ENCODE peak calls at places on chromosomes 3 and 15, in nine cellular contexts. One of them, this sample, is unnamed.

GRCh38 chr15:37695719-37696118 is 238.7 kb upstream of the TMCO5A start:
- DNase-seq in HepG2: no peak
- DNase-seq in breast epithelium: no peak
- DNase-seq in sigmoid colon: no peak
- DNase-seq in H1: no peak
- DNase-seq in Panc1: no peak
- DNase-seq in spleen: no peak
- DNase-seq in SK-N-SH: no peak
- DNase-seq in HCT116: no peak
- DNase-seq in this sample: no peak

GRCh38 chr3:177464392-177465225 is 267.3 kb upstream of the TBL1XR1 start:
- DNase-seq in HepG2: no peak
- DNase-seq in breast epithelium: no peak
- DNase-seq in sigmoid colon: no peak
- DNase-seq in H1: no peak
- DNase-seq in Panc1: no peak
- DNase-seq in spleen: no peak
- DNase-seq in HCT116: no peak
- DNase-seq in SK-N-SH: no peak
- DNase-seq in this sample: no peak

GRCh38 chr3:196219194-196219969 is 3.0 kb downstream of the SLC51A start:
- DNase-seq in H1: no peak
- DNase-seq in spleen: peak; percentile 91
- DNase-seq in Panc1: no peak
- DNase-seq in SK-N-SH: peak; percentile 88
- DNase-seq in sigmoid colon: peak; percentile 80
- DNase-seq in HepG2: no peak
- DNase-seq in breast epithelium: no peak
- DNase-seq in HCT116: no peak
- DNase-seq in this sample: peak; percentile 66

GRCh38 chr15:26461847-26462608 is 310.8 kb downstream of the GABRB3 start:
- DNase-seq in H1: no peak
- DNase-seq in SK-N-SH: no peak
- DNase-seq in breast epithelium: no peak
- DNase-seq in spleen: no peak
- DNase-seq in sigmoid colon: no peak
- DNase-seq in HCT116: no peak
- DNase-seq in HepG2: no peak
- DNase-seq in Panc1: no peak
- DNase-seq in this sample: peak; percentile 45

GRCh38 chr15:50075292-50075691 is 43.7 kb downstream of the ATP8B4 start:
- DNase-seq in Panc1: no peak
- DNase-seq in spleen: no peak
- DNase-seq in H1: no peak
- DNase-seq in HCT116: no peak
- DNase-seq in sigmoid colon: no peak
- DNase-seq in SK-N-SH: no peak
- DNase-seq in breast epithelium: no peak
- DNase-seq in HepG2: no peak
- DNase-seq in this sample: no peak

GRCh38 chr3:75218577-75218976 is 445.6 kb upstream of the FRG2C start:
- DNase-seq in HCT116: no peak
- DNase-seq in sigmoid colon: no peak
- DNase-seq in HepG2: no peak
- DNase-seq in Panc1: no peak
- DNase-seq in spleen: no peak
- DNase-seq in H1: no peak
- DNase-seq in SK-N-SH: no peak
- DNase-seq in breast epithelium: no peak
- DNase-seq in this sample: no peak

GRCh38 chr3:136584728-136585127 is 167.4 kb downstream of the STAG1 start:
- DNase-seq in sigmoid colon: no peak
- DNase-seq in breast epithelium: no peak
- DNase-seq in SK-N-SH: no peak
- DNase-seq in Panc1: no peak
- DNase-seq in H1: no peak
- DNase-seq in HepG2: no peak
- DNase-seq in HCT116: no peak
- DNase-seq in spleen: no peak
- DNase-seq in this sample: no peak

GRCh38 chr3:173140986-173141385 is at the start of gene SPATA16:
- DNase-seq in H1: no peak
- DNase-seq in Panc1: no peak
- DNase-seq in spleen: peak; percentile 64
- DNase-seq in HCT116: no peak
- DNase-seq in breast epithelium: no peak
- DNase-seq in HepG2: no peak
- DNase-seq in SK-N-SH: no peak
- DNase-seq in sigmoid colon: no peak
- DNase-seq in this sample: no peak

GRCh38 chr15:63398456-63398855 is 16.8 kb upstream of the CA12 start:
- DNase-seq in HCT116: no peak
- DNase-seq in Panc1: no peak
- DNase-seq in H1: no peak
- DNase-seq in spleen: no peak
- DNase-seq in sigmoid colon: no peak
- DNase-seq in breast epithelium: no peak
- DNase-seq in SK-N-SH: no peak
- DNase-seq in HepG2: no peak
- DNase-seq in this sample: no peak

GRCh38 chr15:63396546-63396939 is 14.9 kb upstream of the CA12 start:
- DNase-seq in spleen: no peak
- DNase-seq in HepG2: no peak
- DNase-seq in H1: no peak
- DNase-seq in Panc1: no peak
- DNase-seq in sigmoid colon: no peak
- DNase-seq in HCT116: no peak
- DNase-seq in SK-N-SH: no peak
- DNase-seq in breast epithelium: no peak
- DNase-seq in this sample: peak; percentile 70

GRCh38 chr15:63392355-63393009 is 10.8 kb upstream of the CA12 start:
- DNase-seq in sigmoid colon: no peak
- DNase-seq in spleen: no peak
- DNase-seq in breast epithelium: no peak
- DNase-seq in H1: no peak
- DNase-seq in HCT116: no peak
- DNase-seq in HepG2: no peak
- DNase-seq in SK-N-SH: no peak
- DNase-seq in Panc1: no peak
- DNase-seq in this sample: no peak

GRCh38 chr15:63391669-63392354 is 10.2 kb upstream of the CA12 start:
- DNase-seq in H1: no peak
- DNase-seq in spleen: no peak
- DNase-seq in sigmoid colon: no peak
- DNase-seq in Panc1: no peak
- DNase-seq in breast epithelium: no peak
- DNase-seq in HCT116: no peak
- DNase-seq in HepG2: no peak
- DNase-seq in SK-N-SH: no peak
- DNase-seq in this sample: no peak

DNA sequence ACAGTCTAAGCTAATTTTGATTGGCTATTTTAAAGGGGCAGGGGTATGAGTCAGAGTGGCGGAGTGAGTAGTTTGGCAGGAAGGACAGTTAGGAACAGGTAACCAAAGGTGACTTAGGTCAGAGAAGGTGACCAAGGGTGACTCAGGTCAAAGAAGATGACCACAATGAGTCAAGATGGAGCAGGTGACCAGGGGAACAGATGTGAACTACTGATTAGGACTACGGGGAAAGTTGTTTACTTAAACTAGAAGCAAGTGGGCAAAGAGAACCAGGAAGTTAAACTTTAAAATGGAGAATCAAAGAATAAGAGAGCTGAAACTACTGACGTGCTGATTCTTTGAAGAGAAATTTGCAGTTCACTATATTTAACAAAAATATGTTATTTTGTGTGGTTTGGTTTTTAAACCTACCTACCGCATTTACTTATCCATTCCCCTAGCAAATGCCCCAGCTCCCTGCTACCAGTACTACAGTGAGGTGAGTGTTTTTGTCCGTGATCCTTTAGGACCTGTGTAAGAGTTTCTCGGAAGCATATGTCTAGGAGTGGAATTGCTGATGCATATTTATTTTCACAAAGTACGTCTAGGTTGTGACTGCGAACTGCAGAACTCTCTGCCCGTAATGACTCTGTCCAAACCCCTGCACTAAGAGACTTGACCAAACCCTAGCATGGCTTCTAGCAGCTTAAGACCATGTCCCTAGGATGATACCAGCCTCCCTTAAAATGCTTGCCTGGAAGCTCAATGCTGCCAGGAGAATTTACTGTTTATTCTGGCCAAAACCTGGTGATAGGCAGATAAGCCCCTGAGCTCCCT is 14.3 kb upstream of the CA12 start:
- DNase-seq in SK-N-SH: no peak
- DNase-seq in sigmoid colon: peak; percentile 1
- DNase-seq in Panc1: no peak
- DNase-seq in H1: no peak
- DNase-seq in breast epithelium: no peak
- DNase-seq in HepG2: no peak
- DNase-seq in spleen: no peak
- DNase-seq in HCT116: no peak
- DNase-seq in this sample: no peak
- TF ChIP-seq CTCF in SK-N-SH: no peak
- TF ChIP-seq CTCF in sigmoid colon: no peak
- TF ChIP-seq CTCF in Panc1: no peak
- TF ChIP-seq CTCF in H1: no peak
- TF ChIP-seq CTCF in breast epithelium: no peak
- TF ChIP-seq CTCF in HepG2: no peak
- TF ChIP-seq CTCF in spleen: no peak
- TF ChIP-seq CTCF in HCT116: no peak
- TF ChIP-seq CTCF in this sample: no peak

DNA sequence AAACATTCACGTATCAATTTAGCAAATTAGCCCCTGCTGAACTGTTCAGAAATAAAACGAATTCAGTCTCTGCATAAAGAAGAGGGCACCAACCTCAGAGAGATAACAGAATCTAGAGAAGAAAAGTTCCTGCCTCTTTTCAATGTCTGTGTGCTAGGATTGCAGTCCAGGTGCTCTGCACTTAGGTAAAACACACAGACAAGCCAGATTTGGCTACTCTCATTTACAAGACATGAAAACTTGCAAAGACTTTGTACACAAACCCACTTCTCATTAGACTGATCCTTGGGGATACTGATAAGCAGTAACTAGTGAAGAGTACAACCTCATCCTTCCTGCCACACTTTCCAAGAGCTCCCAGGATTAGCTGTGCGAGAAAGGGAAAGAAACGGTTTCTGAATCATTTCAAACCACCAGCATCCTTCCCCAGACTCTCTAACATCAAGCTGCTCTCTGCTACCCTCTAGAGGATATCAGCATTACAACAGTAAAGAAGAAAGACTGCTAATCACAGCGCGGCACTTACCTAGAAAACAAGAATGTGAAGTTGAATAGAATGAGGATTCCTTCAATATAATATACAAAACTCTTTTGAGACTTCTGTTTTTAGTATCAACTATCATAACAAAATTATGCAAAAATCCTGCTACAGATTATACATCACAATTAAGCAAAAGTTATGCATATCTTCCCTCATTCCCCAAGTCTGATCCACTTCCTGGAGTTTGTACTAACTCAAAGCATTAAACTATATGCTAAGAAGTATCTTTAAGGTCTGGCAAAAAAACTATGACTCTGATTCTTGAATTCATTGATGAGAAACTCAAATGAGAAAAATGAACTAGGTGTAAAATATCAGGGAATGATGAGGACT is 306.4 kb downstream of the MAGI1 start:
- DNase-seq in breast epithelium: no peak
- DNase-seq in spleen: no peak
- DNase-seq in sigmoid colon: no peak
- DNase-seq in HepG2: peak; percentile 54
- DNase-seq in HCT116: peak; percentile 29
- DNase-seq in SK-N-SH: peak; percentile 71
- DNase-seq in H1: no peak
- DNase-seq in Panc1: peak; percentile 62
- DNase-seq in this sample: no peak
- TF ChIP-seq POLR2AphosphoS5 in breast epithelium: no peak
- TF ChIP-seq POLR2AphosphoS5 in spleen: no peak
- TF ChIP-seq POLR2AphosphoS5 in sigmoid colon: no peak
- TF ChIP-seq POLR2AphosphoS5 in HepG2: no peak
- TF ChIP-seq POLR2AphosphoS5 in HCT116: no peak
- TF ChIP-seq POLR2AphosphoS5 in SK-N-SH: no peak
- TF ChIP-seq POLR2AphosphoS5 in H1: no peak
- TF ChIP-seq POLR2AphosphoS5 in Panc1: no peak
- TF ChIP-seq POLR2AphosphoS5 in this sample: no peak

DNA sequence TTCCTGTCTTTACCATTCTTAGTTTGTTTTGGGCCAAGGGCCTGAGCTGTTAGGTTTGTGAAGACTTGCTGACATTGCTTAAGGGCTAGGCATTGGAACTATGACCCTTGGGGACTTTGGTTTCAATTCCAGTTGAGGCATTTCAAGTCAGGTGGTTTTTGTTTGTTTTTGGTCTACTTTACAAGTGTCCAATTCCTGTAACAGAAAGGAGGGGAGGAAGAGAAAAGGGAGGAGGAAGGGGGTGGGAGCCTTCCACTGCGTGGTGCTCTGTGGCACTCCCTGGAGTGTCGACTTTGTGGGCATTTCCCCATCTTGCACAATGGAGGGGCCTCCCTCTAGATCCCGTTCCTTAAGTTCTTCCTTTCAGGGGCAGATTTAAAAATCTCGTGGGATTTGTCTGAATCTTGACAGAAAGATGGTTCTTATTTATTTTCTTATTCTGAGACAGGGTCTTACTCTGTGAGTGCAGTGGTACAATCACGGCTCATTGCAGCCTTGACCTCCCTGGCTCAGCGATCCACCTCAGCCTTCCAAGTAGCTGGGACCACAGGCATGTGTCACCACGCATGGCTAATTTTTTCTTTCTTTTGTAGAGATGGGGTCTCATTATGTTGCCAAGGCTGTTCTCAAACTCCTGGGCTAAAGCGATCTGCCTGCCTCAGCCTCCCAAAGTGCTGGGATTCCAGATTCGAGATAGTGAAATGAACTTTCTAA is 59.5 kb upstream of the RYK start:
- DNase-seq in breast epithelium: no peak
- DNase-seq in Panc1: no peak
- DNase-seq in spleen: no peak
- DNase-seq in HepG2: peak; percentile 93
- DNase-seq in sigmoid colon: no peak
- DNase-seq in HCT116: no peak
- DNase-seq in H1: no peak
- DNase-seq in SK-N-SH: no peak
- DNase-seq in this sample: peak; percentile 81
- H3K4me1 ChIP-seq in breast epithelium: peaks cover 3% of the 10 kb centered on the region
- H3K4me1 ChIP-seq in Panc1: peaks cover 65% of the 10 kb centered on the region
- H3K4me1 ChIP-seq in spleen: peaks cover 22% of the 10 kb centered on the region
- H3K4me1 ChIP-seq in HepG2: peaks cover 84% of the 10 kb centered on the region
- H3K4me1 ChIP-seq in sigmoid colon: peaks cover 46% of the 10 kb centered on the region
- H3K4me1 ChIP-seq in HCT116: peaks cover 42% of the 10 kb centered on the region
- H3K4me1 ChIP-seq in H1: peaks cover 20% of the 10 kb centered on the region
- H3K4me1 ChIP-seq in SK-N-SH: peaks cover 30% of the 10 kb centered on the region
- H3K4me1 ChIP-seq in this sample: peaks cover 60% of the 10 kb centered on the region

GRCh38 chr3:143071776-143072175 is 47.8 kb upstream of the CHST2 start:
- DNase-seq in spleen: no peak
- DNase-seq in HepG2: no peak
- DNase-seq in H1: no peak
- DNase-seq in Panc1: no peak
- DNase-seq in HCT116: no peak
- DNase-seq in sigmoid colon: no peak
- DNase-seq in breast epithelium: no peak
- DNase-seq in SK-N-SH: no peak
- DNase-seq in this sample: no peak

GRCh38 chr3:143066033-143066432 is 53.5 kb upstream of the CHST2 start:
- DNase-seq in Panc1: no peak
- DNase-seq in HCT116: no peak
- DNase-seq in breast epithelium: no peak
- DNase-seq in HepG2: no peak
- DNase-seq in spleen: no peak
- DNase-seq in SK-N-SH: no peak
- DNase-seq in sigmoid colon: no peak
- DNase-seq in H1: no peak
- DNase-seq in this sample: no peak

GRCh38 chr3:143068059-143068458 is 51.5 kb upstream of the CHST2 start:
- DNase-seq in H1: no peak
- DNase-seq in spleen: no peak
- DNase-seq in HCT116: no peak
- DNase-seq in SK-N-SH: no peak
- DNase-seq in Panc1: no peak
- DNase-seq in HepG2: no peak
- DNase-seq in breast epithelium: no peak
- DNase-seq in sigmoid colon: no peak
- DNase-seq in this sample: no peak

GRCh38 chr3:143067201-143067600 is 52.4 kb upstream of the CHST2 start:
- DNase-seq in spleen: no peak
- DNase-seq in HCT116: no peak
- DNase-seq in SK-N-SH: no peak
- DNase-seq in breast epithelium: no peak
- DNase-seq in H1: no peak
- DNase-seq in Panc1: no peak
- DNase-seq in HepG2: no peak
- DNase-seq in sigmoid colon: no peak
- DNase-seq in this sample: no peak

GRCh38 chr3:143070977-143071551 is 48.5 kb upstream of the CHST2 start:
- DNase-seq in sigmoid colon: no peak
- DNase-seq in SK-N-SH: no peak
- DNase-seq in H1: no peak
- DNase-seq in Panc1: no peak
- DNase-seq in spleen: no peak
- DNase-seq in breast epithelium: no peak
- DNase-seq in HepG2: peak; percentile 24
- DNase-seq in HCT116: no peak
- DNase-seq in this sample: no peak
- TF ChIP-seq CTCF in sigmoid colon: no peak
- TF ChIP-seq CTCF in SK-N-SH: no peak
- TF ChIP-seq CTCF in H1: no peak
- TF ChIP-seq CTCF in Panc1: no peak
- TF ChIP-seq CTCF in spleen: no peak
- TF ChIP-seq CTCF in breast epithelium: no peak
- TF ChIP-seq CTCF in HepG2: no peak
- TF ChIP-seq CTCF in HCT116: peak; percentile 10
- TF ChIP-seq CTCF in this sample: no peak

This sample was measured in upper lobe of left lung.